ENCODE peak calls at places on chromosomes 5 and 9, in nine cellular contexts. One of them, this sample, is unnamed.

GRCh38 chr5:154857091-154857533 is 1.3 kb upstream of the CNOT8 start:
- DNase-seq in stimulated activated CD4-positive, alpha-beta T cell treated with anti-CD3 and anti-CD28 coated beads, TNF-alpha, amount 100 ng/mL, for 1 hour: no peak
- DNase-seq in left cardiac atrium: no peak
- DNase-seq in stimulated activated naive B cell treated with anti-CD40 and anti-IgM and Interleukin-4, amounts not matched to agents 10 μg/mL and 1 μg/mL and 100 μg/mL, for 72 hours: no peak
- DNase-seq in upper lobe of left lung: no peak
- DNase-seq in NCI-H2171: no peak
- DNase-seq in D341Med: no peak
- DNase-seq in COR-L47: peak
- DNase-seq in activated T-cell treated with anti-CD3 and anti-CD28 coated beads for 48 hours: peak
- DNase-seq in this sample: peak

GRCh38 chr5:74595143-74595915 is 45.2 kb downstream of the ENC1 start:
- DNase-seq in stimulated activated CD4-positive, alpha-beta T cell treated with anti-CD3 and anti-CD28 coated beads, TNF-alpha, amount 100 ng/mL, for 1 hour: no peak
- DNase-seq in left cardiac atrium: no peak
- DNase-seq in stimulated activated naive B cell treated with anti-CD40 and anti-IgM and Interleukin-4, amounts not matched to agents 10 μg/mL and 1 μg/mL and 100 μg/mL, for 72 hours: no peak
- DNase-seq in upper lobe of left lung: no peak
- DNase-seq in NCI-H2171: no peak
- DNase-seq in D341Med: no peak
- DNase-seq in COR-L47: no peak
- DNase-seq in activated T-cell treated with anti-CD3 and anti-CD28 coated beads for 48 hours: no peak
- DNase-seq in this sample: no peak

GRCh38 chr9:94847486-94847885 is 121.0 kb downstream of the AOPEP start:
- DNase-seq in stimulated activated CD4-positive, alpha-beta T cell treated with anti-CD3 and anti-CD28 coated beads, TNF-alpha, amount 100 ng/mL, for 1 hour: no peak
- DNase-seq in left cardiac atrium: no peak
- DNase-seq in stimulated activated naive B cell treated with anti-CD40 and anti-IgM and Interleukin-4, amounts not matched to agents 10 μg/mL and 1 μg/mL and 100 μg/mL, for 72 hours: no peak
- DNase-seq in upper lobe of left lung: no peak
- DNase-seq in NCI-H2171: no peak
- DNase-seq in D341Med: no peak
- DNase-seq in COR-L47: no peak
- DNase-seq in activated T-cell treated with anti-CD3 and anti-CD28 coated beads for 48 hours: no peak
- DNase-seq in this sample: no peak

GRCh38 chr9:95406114-95406513 is 88.6 kb upstream of the FANCC start:
- DNase-seq in stimulated activated CD4-positive, alpha-beta T cell treated with anti-CD3 and anti-CD28 coated beads, TNF-alpha, amount 100 ng/mL, for 1 hour: no peak
- DNase-seq in left cardiac atrium: peak
- DNase-seq in stimulated activated naive B cell treated with anti-CD40 and anti-IgM and Interleukin-4, amounts not matched to agents 10 μg/mL and 1 μg/mL and 100 μg/mL, for 72 hours: no peak
- DNase-seq in upper lobe of left lung: no peak
- DNase-seq in NCI-H2171: no peak
- DNase-seq in D341Med: no peak
- DNase-seq in COR-L47: no peak
- DNase-seq in activated T-cell treated with anti-CD3 and anti-CD28 coated beads for 48 hours: no peak
- DNase-seq in this sample: no peak

GRCh38 chr9:111752455-111752854 is 42.3 kb downstream of the SHOC1 start:
- DNase-seq in stimulated activated CD4-positive, alpha-beta T cell treated with anti-CD3 and anti-CD28 coated beads, TNF-alpha, amount 100 ng/mL, for 1 hour: no peak
- DNase-seq in left cardiac atrium: no peak
- DNase-seq in stimulated activated naive B cell treated with anti-CD40 and anti-IgM and Interleukin-4, amounts not matched to agents 10 μg/mL and 1 μg/mL and 100 μg/mL, for 72 hours: no peak
- DNase-seq in upper lobe of left lung: no peak
- DNase-seq in NCI-H2171: no peak
- DNase-seq in D341Med: no peak
- DNase-seq in COR-L47: no peak
- DNase-seq in activated T-cell treated with anti-CD3 and anti-CD28 coated beads for 48 hours: no peak
- DNase-seq in this sample: no peak

GRCh38 chr9:80504525-80505235 is 932.9 kb downstream of the TLE4 start:
- DNase-seq in stimulated activated CD4-positive, alpha-beta T cell treated with anti-CD3 and anti-CD28 coated beads, TNF-alpha, amount 100 ng/mL, for 1 hour: no peak
- DNase-seq in left cardiac atrium: no peak
- DNase-seq in stimulated activated naive B cell treated with anti-CD40 and anti-IgM and Interleukin-4, amounts not matched to agents 10 μg/mL and 1 μg/mL and 100 μg/mL, for 72 hours: no peak
- DNase-seq in upper lobe of left lung: no peak
- DNase-seq in NCI-H2171: no peak
- DNase-seq in D341Med: no peak
- DNase-seq in COR-L47: no peak
- DNase-seq in activated T-cell treated with anti-CD3 and anti-CD28 coated beads for 48 hours: no peak
- DNase-seq in this sample: no peak

GRCh38 chr5:14946813-14947640 is 75.4 kb upstream of the ANKH start:
- DNase-seq in stimulated activated CD4-positive, alpha-beta T cell treated with anti-CD3 and anti-CD28 coated beads, TNF-alpha, amount 100 ng/mL, for 1 hour: no peak
- DNase-seq in left cardiac atrium: no peak
- DNase-seq in stimulated activated naive B cell treated with anti-CD40 and anti-IgM and Interleukin-4, amounts not matched to agents 10 μg/mL and 1 μg/mL and 100 μg/mL, for 72 hours: peak
- DNase-seq in upper lobe of left lung: no peak
- DNase-seq in NCI-H2171: peak
- DNase-seq in D341Med: peak
- DNase-seq in COR-L47: peak
- DNase-seq in activated T-cell treated with anti-CD3 and anti-CD28 coated beads for 48 hours: no peak
- DNase-seq in this sample: peak

GRCh38 chr9:133772581-133772980 is 34.4 kb upstream of the SARDH start:
- DNase-seq in stimulated activated CD4-positive, alpha-beta T cell treated with anti-CD3 and anti-CD28 coated beads, TNF-alpha, amount 100 ng/mL, for 1 hour: no peak
- DNase-seq in left cardiac atrium: no peak
- DNase-seq in stimulated activated naive B cell treated with anti-CD40 and anti-IgM and Interleukin-4, amounts not matched to agents 10 μg/mL and 1 μg/mL and 100 μg/mL, for 72 hours: no peak
- DNase-seq in upper lobe of left lung: no peak
- DNase-seq in NCI-H2171: no peak
- DNase-seq in D341Med: no peak
- DNase-seq in COR-L47: no peak
- DNase-seq in activated T-cell treated with anti-CD3 and anti-CD28 coated beads for 48 hours: no peak
- DNase-seq in this sample: no peak

GRCh38 chr9:18238752-18239151 is 235.2 kb upstream of the ADAMTSL1 start:
- DNase-seq in stimulated activated CD4-positive, alpha-beta T cell treated with anti-CD3 and anti-CD28 coated beads, TNF-alpha, amount 100 ng/mL, for 1 hour: no peak
- DNase-seq in left cardiac atrium: no peak
- DNase-seq in stimulated activated naive B cell treated with anti-CD40 and anti-IgM and Interleukin-4, amounts not matched to agents 10 μg/mL and 1 μg/mL and 100 μg/mL, for 72 hours: no peak
- DNase-seq in upper lobe of left lung: no peak
- DNase-seq in NCI-H2171: no peak
- DNase-seq in D341Med: no peak
- DNase-seq in COR-L47: no peak
- DNase-seq in activated T-cell treated with anti-CD3 and anti-CD28 coated beads for 48 hours: no peak
- DNase-seq in this sample: no peak

GRCh38 chr5:68884144-68884754 is 209.6 kb upstream of the SLC30A5 start:
- DNase-seq in stimulated activated CD4-positive, alpha-beta T cell treated with anti-CD3 and anti-CD28 coated beads, TNF-alpha, amount 100 ng/mL, for 1 hour: no peak
- DNase-seq in left cardiac atrium: no peak
- DNase-seq in stimulated activated naive B cell treated with anti-CD40 and anti-IgM and Interleukin-4, amounts not matched to agents 10 μg/mL and 1 μg/mL and 100 μg/mL, for 72 hours: no peak
- DNase-seq in upper lobe of left lung: no peak
- DNase-seq in NCI-H2171: no peak
- DNase-seq in D341Med: no peak
- DNase-seq in COR-L47: no peak
- DNase-seq in activated T-cell treated with anti-CD3 and anti-CD28 coated beads for 48 hours: no peak
- DNase-seq in this sample: peak

GRCh38 chr9:127175764-127176163 is 53.3 kb upstream of the ANGPTL2 start:
- DNase-seq in stimulated activated CD4-positive, alpha-beta T cell treated with anti-CD3 and anti-CD28 coated beads, TNF-alpha, amount 100 ng/mL, for 1 hour: no peak
- DNase-seq in left cardiac atrium: no peak
- DNase-seq in stimulated activated naive B cell treated with anti-CD40 and anti-IgM and Interleukin-4, amounts not matched to agents 10 μg/mL and 1 μg/mL and 100 μg/mL, for 72 hours: no peak
- DNase-seq in upper lobe of left lung: no peak
- DNase-seq in NCI-H2171: no peak
- DNase-seq in D341Med: no peak
- DNase-seq in COR-L47: no peak
- DNase-seq in activated T-cell treated with anti-CD3 and anti-CD28 coated beads for 48 hours: no peak
- DNase-seq in this sample: no peak

GRCh38 chr9:135370411-135371375 is 108.9 kb upstream of the PPP1R26 start:
- DNase-seq in stimulated activated CD4-positive, alpha-beta T cell treated with anti-CD3 and anti-CD28 coated beads, TNF-alpha, amount 100 ng/mL, for 1 hour: no peak
- DNase-seq in left cardiac atrium: no peak
- DNase-seq in stimulated activated naive B cell treated with anti-CD40 and anti-IgM and Interleukin-4, amounts not matched to agents 10 μg/mL and 1 μg/mL and 100 μg/mL, for 72 hours: no peak
- DNase-seq in upper lobe of left lung: peak
- DNase-seq in NCI-H2171: no peak
- DNase-seq in D341Med: no peak
- DNase-seq in COR-L47: no peak
- DNase-seq in activated T-cell treated with anti-CD3 and anti-CD28 coated beads for 48 hours: no peak
- DNase-seq in this sample: no peak

GRCh38 chr5:177479774-177480173 is 6.3 kb upstream of the DBN1 start:
- DNase-seq in stimulated activated CD4-positive, alpha-beta T cell treated with anti-CD3 and anti-CD28 coated beads, TNF-alpha, amount 100 ng/mL, for 1 hour: no peak
- DNase-seq in left cardiac atrium: no peak
- DNase-seq in stimulated activated naive B cell treated with anti-CD40 and anti-IgM and Interleukin-4, amounts not matched to agents 10 μg/mL and 1 μg/mL and 100 μg/mL, for 72 hours: no peak
- DNase-seq in upper lobe of left lung: no peak
- DNase-seq in NCI-H2171: no peak
- DNase-seq in D341Med: no peak
- DNase-seq in COR-L47: no peak
- DNase-seq in activated T-cell treated with anti-CD3 and anti-CD28 coated beads for 48 hours: no peak
- DNase-seq in this sample: no peak

GRCh38 chr5:35803221-35803651 is 53.5 kb upstream of the IL7R start:
- DNase-seq in stimulated activated CD4-positive, alpha-beta T cell treated with anti-CD3 and anti-CD28 coated beads, TNF-alpha, amount 100 ng/mL, for 1 hour: no peak
- DNase-seq in left cardiac atrium: peak
- DNase-seq in stimulated activated naive B cell treated with anti-CD40 and anti-IgM and Interleukin-4, amounts not matched to agents 10 μg/mL and 1 μg/mL and 100 μg/mL, for 72 hours: no peak
- DNase-seq in upper lobe of left lung: no peak
- DNase-seq in NCI-H2171: peak
- DNase-seq in D341Med: no peak
- DNase-seq in COR-L47: peak
- DNase-seq in activated T-cell treated with anti-CD3 and anti-CD28 coated beads for 48 hours: no peak
- DNase-seq in this sample: no peak

GRCh38 chr5:64939772-64940510 is 171.2 kb downstream of the CWC27 start:
- DNase-seq in stimulated activated CD4-positive, alpha-beta T cell treated with anti-CD3 and anti-CD28 coated beads, TNF-alpha, amount 100 ng/mL, for 1 hour: no peak
- DNase-seq in left cardiac atrium: peak
- DNase-seq in stimulated activated naive B cell treated with anti-CD40 and anti-IgM and Interleukin-4, amounts not matched to agents 10 μg/mL and 1 μg/mL and 100 μg/mL, for 72 hours: no peak
- DNase-seq in upper lobe of left lung: peak
- DNase-seq in NCI-H2171: no peak
- DNase-seq in D341Med: no peak
- DNase-seq in COR-L47: no peak
- DNase-seq in activated T-cell treated with anti-CD3 and anti-CD28 coated beads for 48 hours: no peak
- DNase-seq in this sample: no peak

GRCh38 chr5:96079075-96079474 is 117.4 kb upstream of the ELL2 start:
- DNase-seq in stimulated activated CD4-positive, alpha-beta T cell treated with anti-CD3 and anti-CD28 coated beads, TNF-alpha, amount 100 ng/mL, for 1 hour: no peak
- DNase-seq in left cardiac atrium: no peak
- DNase-seq in stimulated activated naive B cell treated with anti-CD40 and anti-IgM and Interleukin-4, amounts not matched to agents 10 μg/mL and 1 μg/mL and 100 μg/mL, for 72 hours: no peak
- DNase-seq in upper lobe of left lung: no peak
- DNase-seq in NCI-H2171: no peak
- DNase-seq in D341Med: no peak
- DNase-seq in COR-L47: no peak
- DNase-seq in activated T-cell treated with anti-CD3 and anti-CD28 coated beads for 48 hours: peak
- DNase-seq in this sample: no peak

GRCh38 chr9:135522931-135523330 is 1.7 kb downstream of the LCN1 start:
- DNase-seq in stimulated activated CD4-positive, alpha-beta T cell treated with anti-CD3 and anti-CD28 coated beads, TNF-alpha, amount 100 ng/mL, for 1 hour: no peak
- DNase-seq in left cardiac atrium: no peak
- DNase-seq in stimulated activated naive B cell treated with anti-CD40 and anti-IgM and Interleukin-4, amounts not matched to agents 10 μg/mL and 1 μg/mL and 100 μg/mL, for 72 hours: no peak
- DNase-seq in upper lobe of left lung: peak
- DNase-seq in NCI-H2171: no peak
- DNase-seq in D341Med: peak
- DNase-seq in COR-L47: no peak
- DNase-seq in activated T-cell treated with anti-CD3 and anti-CD28 coated beads for 48 hours: no peak
- DNase-seq in this sample: no peak

GRCh38 chr5:134430001-134430569 is 18.4 kb upstream of the CDKN2AIPNL start:
- DNase-seq in stimulated activated CD4-positive, alpha-beta T cell treated with anti-CD3 and anti-CD28 coated beads, TNF-alpha, amount 100 ng/mL, for 1 hour: no peak
- DNase-seq in left cardiac atrium: no peak
- DNase-seq in stimulated activated naive B cell treated with anti-CD40 and anti-IgM and Interleukin-4, amounts not matched to agents 10 μg/mL and 1 μg/mL and 100 μg/mL, for 72 hours: no peak
- DNase-seq in upper lobe of left lung: no peak
- DNase-seq in NCI-H2171: no peak
- DNase-seq in D341Med: peak
- DNase-seq in COR-L47: no peak
- DNase-seq in activated T-cell treated with anti-CD3 and anti-CD28 coated beads for 48 hours: no peak
- DNase-seq in this sample: no peak

GRCh38 chr9:21995652-21996275 is 1.2 kb downstream of the CDKN2B-AS1 start:
- DNase-seq in stimulated activated CD4-positive, alpha-beta T cell treated with anti-CD3 and anti-CD28 coated beads, TNF-alpha, amount 100 ng/mL, for 1 hour: no peak
- DNase-seq in left cardiac atrium: peak
- DNase-seq in stimulated activated naive B cell treated with anti-CD40 and anti-IgM and Interleukin-4, amounts not matched to agents 10 μg/mL and 1 μg/mL and 100 μg/mL, for 72 hours: peak
- DNase-seq in upper lobe of left lung: peak
- DNase-seq in NCI-H2171: no peak
- DNase-seq in D341Med: peak
- DNase-seq in COR-L47: no peak
- DNase-seq in activated T-cell treated with anti-CD3 and anti-CD28 coated beads for 48 hours: no peak
- DNase-seq in this sample: no peak

GRCh38 chr5:116626945-116627679 is 52.5 kb upstream of the SEMA6A start:
- DNase-seq in stimulated activated CD4-positive, alpha-beta T cell treated with anti-CD3 and anti-CD28 coated beads, TNF-alpha, amount 100 ng/mL, for 1 hour: no peak
- DNase-seq in left cardiac atrium: no peak
- DNase-seq in stimulated activated naive B cell treated with anti-CD40 and anti-IgM and Interleukin-4, amounts not matched to agents 10 μg/mL and 1 μg/mL and 100 μg/mL, for 72 hours: no peak
- DNase-seq in upper lobe of left lung: no peak
- DNase-seq in NCI-H2171: no peak
- DNase-seq in D341Med: no peak
- DNase-seq in COR-L47: no peak
- DNase-seq in activated T-cell treated with anti-CD3 and anti-CD28 coated beads for 48 hours: no peak
- DNase-seq in this sample: no peak

GRCh38 chr5:10233505-10233904 is 16.2 kb downstream of the ATPSCKMT start:
- DNase-seq in stimulated activated CD4-positive, alpha-beta T cell treated with anti-CD3 and anti-CD28 coated beads, TNF-alpha, amount 100 ng/mL, for 1 hour: no peak
- DNase-seq in left cardiac atrium: no peak
- DNase-seq in stimulated activated naive B cell treated with anti-CD40 and anti-IgM and Interleukin-4, amounts not matched to agents 10 μg/mL and 1 μg/mL and 100 μg/mL, for 72 hours: no peak
- DNase-seq in upper lobe of left lung: no peak
- DNase-seq in NCI-H2171: peak
- DNase-seq in D341Med: peak
- DNase-seq in COR-L47: no peak
- DNase-seq in activated T-cell treated with anti-CD3 and anti-CD28 coated beads for 48 hours: no peak
- DNase-seq in this sample: no peak

GRCh38 chr5:68432682-68433081 is 217.1 kb downstream of the PIK3R1 start:
- DNase-seq in stimulated activated CD4-positive, alpha-beta T cell treated with anti-CD3 and anti-CD28 coated beads, TNF-alpha, amount 100 ng/mL, for 1 hour: no peak
- DNase-seq in left cardiac atrium: no peak
- DNase-seq in stimulated activated naive B cell treated with anti-CD40 and anti-IgM and Interleukin-4, amounts not matched to agents 10 μg/mL and 1 μg/mL and 100 μg/mL, for 72 hours: no peak
- DNase-seq in upper lobe of left lung: no peak
- DNase-seq in NCI-H2171: no peak
- DNase-seq in D341Med: no peak
- DNase-seq in COR-L47: no peak
- DNase-seq in activated T-cell treated with anti-CD3 and anti-CD28 coated beads for 48 hours: no peak
- DNase-seq in this sample: peak

GRCh38 chr5:170639221-170639925 is 135.6 kb downstream of the KCNIP1 start:
- DNase-seq in stimulated activated CD4-positive, alpha-beta T cell treated with anti-CD3 and anti-CD28 coated beads, TNF-alpha, amount 100 ng/mL, for 1 hour: no peak
- DNase-seq in left cardiac atrium: no peak
- DNase-seq in stimulated activated naive B cell treated with anti-CD40 and anti-IgM and Interleukin-4, amounts not matched to agents 10 μg/mL and 1 μg/mL and 100 μg/mL, for 72 hours: no peak
- DNase-seq in upper lobe of left lung: no peak
- DNase-seq in NCI-H2171: no peak
- DNase-seq in D341Med: no peak
- DNase-seq in COR-L47: no peak
- DNase-seq in activated T-cell treated with anti-CD3 and anti-CD28 coated beads for 48 hours: no peak
- DNase-seq in this sample: no peak

GRCh38 chr9:131254107-131254491 is 22.2 kb downstream of the FAM78A start:
- DNase-seq in stimulated activated CD4-positive, alpha-beta T cell treated with anti-CD3 and anti-CD28 coated beads, TNF-alpha, amount 100 ng/mL, for 1 hour: no peak
- DNase-seq in left cardiac atrium: peak
- DNase-seq in stimulated activated naive B cell treated with anti-CD40 and anti-IgM and Interleukin-4, amounts not matched to agents 10 μg/mL and 1 μg/mL and 100 μg/mL, for 72 hours: peak
- DNase-seq in upper lobe of left lung: no peak
- DNase-seq in NCI-H2171: no peak
- DNase-seq in D341Med: no peak
- DNase-seq in COR-L47: no peak
- DNase-seq in activated T-cell treated with anti-CD3 and anti-CD28 coated beads for 48 hours: no peak
- DNase-seq in this sample: no peak

GRCh38 chr5:32217886-32218396 is 43.8 kb upstream of the GOLPH3 start:
- DNase-seq in stimulated activated CD4-positive, alpha-beta T cell treated with anti-CD3 and anti-CD28 coated beads, TNF-alpha, amount 100 ng/mL, for 1 hour: no peak
- DNase-seq in left cardiac atrium: no peak
- DNase-seq in stimulated activated naive B cell treated with anti-CD40 and anti-IgM and Interleukin-4, amounts not matched to agents 10 μg/mL and 1 μg/mL and 100 μg/mL, for 72 hours: no peak
- DNase-seq in upper lobe of left lung: no peak
- DNase-seq in NCI-H2171: peak
- DNase-seq in D341Med: no peak
- DNase-seq in COR-L47: no peak
- DNase-seq in activated T-cell treated with anti-CD3 and anti-CD28 coated beads for 48 hours: no peak
- DNase-seq in this sample: no peak

GRCh38 chr5:172010278-172010677 is 3.8 kb upstream of the FBXW11 start:
- DNase-seq in stimulated activated CD4-positive, alpha-beta T cell treated with anti-CD3 and anti-CD28 coated beads, TNF-alpha, amount 100 ng/mL, for 1 hour: no peak
- DNase-seq in left cardiac atrium: no peak
- DNase-seq in stimulated activated naive B cell treated with anti-CD40 and anti-IgM and Interleukin-4, amounts not matched to agents 10 μg/mL and 1 μg/mL and 100 μg/mL, for 72 hours: no peak
- DNase-seq in upper lobe of left lung: no peak
- DNase-seq in NCI-H2171: no peak
- DNase-seq in D341Med: no peak
- DNase-seq in COR-L47: no peak
- DNase-seq in activated T-cell treated with anti-CD3 and anti-CD28 coated beads for 48 hours: no peak
- DNase-seq in this sample: no peak

GRCh38 chr9:110606179-110606578 is 26.6 kb upstream of the SVEP1 start:
- DNase-seq in stimulated activated CD4-positive, alpha-beta T cell treated with anti-CD3 and anti-CD28 coated beads, TNF-alpha, amount 100 ng/mL, for 1 hour: no peak
- DNase-seq in left cardiac atrium: no peak
- DNase-seq in stimulated activated naive B cell treated with anti-CD40 and anti-IgM and Interleukin-4, amounts not matched to agents 10 μg/mL and 1 μg/mL and 100 μg/mL, for 72 hours: no peak
- DNase-seq in upper lobe of left lung: no peak
- DNase-seq in NCI-H2171: no peak
- DNase-seq in D341Med: no peak
- DNase-seq in COR-L47: no peak
- DNase-seq in activated T-cell treated with anti-CD3 and anti-CD28 coated beads for 48 hours: no peak
- DNase-seq in this sample: no peak

GRCh38 chr5:33755216-33755615 is 136.6 kb downstream of the ADAMTS12 start:
- DNase-seq in stimulated activated CD4-positive, alpha-beta T cell treated with anti-CD3 and anti-CD28 coated beads, TNF-alpha, amount 100 ng/mL, for 1 hour: no peak
- DNase-seq in left cardiac atrium: no peak
- DNase-seq in stimulated activated naive B cell treated with anti-CD40 and anti-IgM and Interleukin-4, amounts not matched to agents 10 μg/mL and 1 μg/mL and 100 μg/mL, for 72 hours: no peak
- DNase-seq in upper lobe of left lung: no peak
- DNase-seq in NCI-H2171: no peak
- DNase-seq in D341Med: no peak
- DNase-seq in COR-L47: no peak
- DNase-seq in activated T-cell treated with anti-CD3 and anti-CD28 coated beads for 48 hours: no peak
- DNase-seq in this sample: no peak

GRCh38 chr9:85900504-85901201 is 40.3 kb upstream of the NAA35 start:
- DNase-seq in stimulated activated CD4-positive, alpha-beta T cell treated with anti-CD3 and anti-CD28 coated beads, TNF-alpha, amount 100 ng/mL, for 1 hour: no peak
- DNase-seq in left cardiac atrium: no peak
- DNase-seq in stimulated activated naive B cell treated with anti-CD40 and anti-IgM and Interleukin-4, amounts not matched to agents 10 μg/mL and 1 μg/mL and 100 μg/mL, for 72 hours: peak
- DNase-seq in upper lobe of left lung: no peak
- DNase-seq in NCI-H2171: no peak
- DNase-seq in D341Med: peak
- DNase-seq in COR-L47: no peak
- DNase-seq in activated T-cell treated with anti-CD3 and anti-CD28 coated beads for 48 hours: peak
- DNase-seq in this sample: peak

This sample was measured in CD4-positive, alpha-beta memory T cell.